ENCODE peak calls at places on chromosome 6, in seven cellular contexts. F is tibial artery, G is fibroblast of pulmonary artery, V is gastrocnemius medialis, Z is small intestine, U is IMR-90, X is brain microvascular endothelial cell. D is an unnamed sample.

GRCh38 chr6:73779943-73780342 is 83.9 kb downstream of the CD109 start:
- DNase-seq in F (no peak), G (no peak), V (no peak), Z (no peak), U (no peak), X (no peak), D (no peak)

GRCh38 chr6:113763883-113764282 is 93.3 kb upstream of the MARCKS start:
- DNase-seq in F (no peak), G (peak; percentile 77), V (no peak), Z (no peak), U (peak; percentile 78), X (peak; percentile 45), D (peak; percentile 100)

GRCh38 chr6:158662607-158663464 is 13.0 kb downstream of the SYTL3 start:
- DNase-seq in F (no peak), G (no peak), V (no peak), Z (no peak), U (peak; percentile 65), X (no peak), D (no peak)

GRCh38 chr6:116286773-116287358 is 7.1 kb upstream of the TSPYL1 start:
- DNase-seq in F (no peak), G (no peak), V (no peak), Z (no peak), U (peak; percentile 25), X (no peak), D (peak; percentile 60)

GRCh38 chr6:24313133-24313476 is 44.8 kb downstream of the DCDC2 start:
- DNase-seq in F (no peak), G (no peak), V (no peak), Z (no peak), U (no peak), X (no peak), D (no peak)

GRCh38 chr6:22448311-22448711 is 121.1 kb upstream of the HDGFL1 start:
- DNase-seq in F (no peak), G (peak; percentile 86), V (no peak), Z (no peak), U (peak; percentile 82), X (peak; percentile 93), D (peak; percentile 76)

GRCh38 chr6:101397199-101397598 is 3.7 kb downstream of the GRIK2 start:
- DNase-seq in F (no peak), G (peak; percentile 43), V (no peak), Z (no peak), U (peak; percentile 70), X (no peak), D (peak; percentile 35)

GRCh38 chr6:118739976-118740771 is 88.8 kb upstream of the CEP85L start:
- DNase-seq in F (no peak), G (peak; percentile 52), V (no peak), Z (no peak), U (peak; percentile 34), X (no peak), D (peak; percentile 37)

GRCh38 chr6:132813173-132813856 is 1.1 kb upstream of the RPS12 start:
- DNase-seq in F (peak; percentile 70), G (peak; percentile 42), V (no peak), Z (no peak), U (no peak), X (peak; percentile 30), D (peak; percentile 53)

GRCh38 chr6:56450882-56451739 is 191.6 kb downstream of the DST start:
- DNase-seq in F (peak; percentile 89), G (peak; percentile 89), V (no peak), Z (no peak), U (peak; percentile 69), X (peak; percentile 29), D (no peak)

GRCh38 chr6:89299451-89299850 is 15.6 kb downstream of the GABRR2 start:
- DNase-seq in F (no peak), G (peak; percentile 25), V (no peak), Z (no peak), U (peak; percentile 24), X (no peak), D (peak; percentile 9)

GRCh38 chr6:131914967-131915751 is 36.0 kb downstream of the CCN2 start:
- DNase-seq in F (peak; percentile 70), G (peak; percentile 89), V (no peak), Z (peak; percentile 77), U (peak; percentile 89), X (peak; percentile 85), D (peak; percentile 75)

GRCh38 chr6:125183391-125183790 is 29.8 kb downstream of the TPD52L1 start:
- DNase-seq in F (no peak), G (peak; percentile 56), V (no peak), Z (no peak), U (no peak), X (no peak), D (no peak)

GRCh38 chr6:132456700-132457143 is 55.4 kb upstream of the MOXD1 start:
- DNase-seq in F (no peak), G (no peak), V (no peak), Z (no peak), U (no peak), X (no peak), D (no peak)

GRCh38 chr6:105384004-105384403 is 18.9 kb downstream of the PREP start:
- DNase-seq in F (no peak), G (no peak), V (no peak), Z (peak; percentile 43), U (no peak), X (no peak), D (peak; percentile 85)

GRCh38 chr6:20605581-20605980 is 71.3 kb downstream of the CDKAL1 start:
- DNase-seq in F (no peak), G (peak; percentile 25), V (no peak), Z (no peak), U (peak; percentile 69), X (no peak), D (peak; percentile 13)

GRCh38 chr6:159065091-159065490 is 20.3 kb upstream of the TAGAP start:
- DNase-seq in F (no peak), G (no peak), V (no peak), Z (no peak), U (no peak), X (no peak), D (no peak)

GRCh38 chr6:35489995-35490791 is 6.7 kb downstream of the TEAD3 start:
- DNase-seq in F (peak; percentile 97), G (peak; percentile 62), V (no peak), Z (no peak), U (peak; percentile 81), X (no peak), D (peak; percentile 37)

GRCh38 chr6:1629316-1629715 is 19.6 kb downstream of the FOXC1 start:
- DNase-seq in F (peak; percentile 69), G (no peak), V (no peak), Z (no peak), U (no peak), X (no peak), D (no peak)
- H3K4me3 ChIP-seq in F (peak overlapping the region; percentile 9), G (no peak overlapping the region), V (no peak overlapping the region), Z (no peak overlapping the region), U (no peak overlapping the region), X (no peak overlapping the region), D (no peak overlapping the region)

DNA sequence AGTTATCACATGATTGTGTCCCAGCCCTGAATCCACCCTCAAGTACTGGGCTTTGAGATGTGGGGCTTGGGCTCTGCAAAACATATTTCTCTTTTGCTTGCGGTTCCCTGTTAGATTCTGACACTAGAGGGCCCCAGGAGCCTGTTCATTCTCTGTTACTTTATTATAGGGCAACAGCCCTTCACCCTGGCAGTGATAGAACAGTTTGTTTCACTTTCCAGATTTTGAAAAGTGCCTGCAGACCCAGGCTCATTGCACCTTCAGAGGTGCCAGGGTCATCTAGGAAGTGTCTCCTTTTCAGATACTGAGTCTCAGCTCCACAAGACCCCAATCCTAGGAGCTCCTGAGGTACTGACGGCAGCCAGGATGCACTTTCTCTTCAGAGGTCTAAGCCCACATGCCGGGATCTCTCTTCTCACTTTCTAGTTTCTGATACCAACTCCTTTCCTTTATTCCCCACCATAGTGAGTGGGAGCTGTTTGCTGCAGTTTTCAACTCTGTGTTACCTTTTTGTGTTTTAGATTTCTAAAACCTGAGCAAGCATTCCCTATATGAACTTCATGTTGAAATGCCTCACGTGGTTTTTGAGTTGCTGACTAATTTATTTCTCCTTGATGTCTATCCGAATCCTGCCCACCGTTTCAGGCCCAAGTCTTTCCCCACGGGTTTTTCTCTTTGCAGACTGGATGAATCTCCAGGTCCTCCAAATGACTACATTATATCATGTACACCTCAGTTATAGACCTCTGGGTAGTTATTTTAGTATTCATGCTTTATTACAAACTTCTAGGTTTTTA is 10.9 kb downstream of the ABT1 start:
- DNase-seq in F (no peak), G (peak; percentile 72), V (no peak), Z (peak; percentile 74), U (peak; percentile 58), X (peak; percentile 71), D (peak; percentile 50)
- H3K4me3 ChIP-seq in F (peak overlapping the region; percentile 25), G (peak overlapping the region; percentile 40), V (no peak overlapping the region), Z (peak overlapping the region; percentile 30), U (peak overlapping the region; percentile 44), X (peak overlapping the region; percentile 24), D (no peak overlapping the region)

DNA sequence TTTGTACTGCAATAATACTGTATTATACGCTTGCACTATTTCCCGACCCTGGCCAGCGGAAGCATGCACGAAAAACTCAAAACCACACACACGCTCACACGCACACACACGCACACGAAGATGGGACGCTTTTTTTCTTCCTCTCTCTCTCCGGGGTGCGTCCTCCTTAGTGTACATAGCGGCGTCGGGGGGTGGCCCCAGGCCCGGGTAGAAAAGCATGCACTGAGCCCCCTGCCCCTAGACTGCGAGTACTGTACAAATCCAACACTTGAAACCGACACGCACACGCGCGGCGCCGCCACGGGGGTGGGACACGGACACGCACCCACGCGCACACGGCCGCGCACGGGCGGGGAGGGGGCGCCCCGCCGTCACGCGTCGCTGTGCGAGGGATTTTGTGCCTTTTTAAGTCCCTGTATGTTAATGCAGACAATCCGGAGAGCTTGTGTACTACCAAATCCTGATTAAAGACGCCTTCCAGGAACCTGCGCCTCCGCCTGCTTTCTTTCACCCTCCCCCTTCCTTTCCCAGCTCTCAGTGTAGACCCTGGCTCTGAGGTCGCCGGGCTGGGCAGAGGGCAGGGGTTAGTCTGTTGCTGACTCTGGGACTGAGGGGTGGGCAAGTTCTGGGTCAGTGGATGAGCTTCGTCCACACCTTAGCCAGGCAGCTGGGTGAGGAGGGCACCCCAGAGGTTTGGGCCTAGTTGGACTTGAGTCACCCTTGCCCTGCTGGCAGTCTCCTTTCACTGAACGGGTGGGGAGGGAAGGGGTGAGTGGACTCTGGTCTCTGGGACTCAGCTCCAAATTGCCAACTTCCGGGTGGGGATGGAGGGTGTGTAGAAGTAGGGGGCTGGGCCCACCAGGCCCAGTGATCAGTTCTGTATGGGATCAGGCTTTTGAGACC is 21.6 kb upstream of the SLC22A7 start:
- DNase-seq in F (no peak), G (no peak), V (no peak), Z (peak; percentile 94), U (no peak), X (no peak), D (no peak)
- H3K4me3 ChIP-seq in F (no peak overlapping the region), G (no peak overlapping the region), V (no peak overlapping the region), Z (peak overlapping the region; percentile 59), U (no peak overlapping the region), X (no peak overlapping the region), D (no peak overlapping the region)

DNA sequence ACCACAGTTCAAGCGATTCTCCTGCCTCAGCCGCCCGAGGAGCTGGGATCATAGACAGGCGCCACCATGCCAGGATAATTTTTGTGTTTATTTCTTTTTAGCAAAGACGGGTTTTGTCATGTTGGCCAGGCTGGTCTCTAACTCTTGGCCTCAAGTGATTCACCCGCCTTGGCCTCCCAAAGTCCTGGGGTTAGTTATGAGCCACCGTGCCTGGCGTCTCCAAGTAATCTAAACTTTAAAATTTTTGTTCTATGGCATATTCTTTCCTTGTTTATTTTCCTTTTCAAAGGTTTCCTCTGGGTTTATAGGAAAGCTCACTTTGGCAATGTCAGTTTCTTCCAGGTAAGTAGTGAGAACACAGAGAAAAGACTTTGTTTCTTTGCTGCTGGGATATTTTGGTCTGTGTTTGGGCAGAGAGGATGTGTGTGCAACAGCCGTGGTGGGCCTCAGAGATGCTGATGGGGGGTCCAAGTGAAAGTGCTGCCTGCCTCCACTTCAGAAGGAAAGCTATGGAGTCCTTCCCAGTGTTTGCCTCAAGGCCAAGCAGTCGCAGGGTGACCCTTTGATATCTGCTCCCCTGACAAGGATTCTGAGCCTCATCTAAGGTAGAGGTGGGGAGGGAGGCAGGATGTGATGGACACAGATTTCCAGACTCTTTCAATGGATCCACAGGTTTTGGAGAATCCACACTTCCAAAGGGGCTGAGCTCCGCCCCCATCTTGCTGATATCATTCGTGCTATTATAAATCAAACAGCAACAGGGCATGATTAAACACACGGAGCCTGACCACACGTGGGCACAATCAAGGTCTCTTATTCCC is 2.3 kb downstream of the LRP11 start:
- DNase-seq in F (no peak), G (no peak), V (no peak), Z (no peak), U (peak; percentile 69), X (no peak), D (no peak)
- H3K4me3 ChIP-seq in F (no peak overlapping the region), G (no peak overlapping the region), V (no peak overlapping the region), Z (no peak overlapping the region), U (peak overlapping the region; percentile 9), X (no peak overlapping the region), D (peak overlapping the region; percentile 63)